ENCODE peak calls at places on chromosomes 16 and 17, in nine cellular contexts. One of them, this sample, is unnamed.

GRCh38 chr17:37710344-37710886 is 34.4 kb downstream of the HNF1B start:
- DNase-seq in fibroblast of mammary gland: peak
- DNase-seq in transverse colon: peak
- DNase-seq in Karpas-422: no peak
- DNase-seq in GM12891: no peak
- DNase-seq in cardiac fibroblast: peak
- DNase-seq in fibroblast of the aortic adventitia: peak
- DNase-seq in 8988T: no peak
- DNase-seq in psoas muscle: no peak
- DNase-seq in this sample: no peak

GRCh38 chr16:28984619-28985135 is at the start of gene LAT:
- DNase-seq in fibroblast of mammary gland: peak
- DNase-seq in transverse colon: peak
- DNase-seq in Karpas-422: peak
- DNase-seq in GM12891: no peak
- DNase-seq in cardiac fibroblast: no peak
- DNase-seq in fibroblast of the aortic adventitia: no peak
- DNase-seq in 8988T: no peak
- DNase-seq in psoas muscle: peak
- DNase-seq in this sample: peak

GRCh38 chr16:19886061-19886792 is 1.6 kb upstream of the GPRC5B start:
- DNase-seq in fibroblast of mammary gland: peak
- DNase-seq in transverse colon: peak
- DNase-seq in Karpas-422: peak
- DNase-seq in GM12891: peak
- DNase-seq in cardiac fibroblast: peak
- DNase-seq in fibroblast of the aortic adventitia: peak
- DNase-seq in 8988T: no peak
- DNase-seq in psoas muscle: peak
- DNase-seq in this sample: peak

GRCh38 chr16:2335286-2335895 is 5.1 kb downstream of the ABCA3 start:
- DNase-seq in fibroblast of mammary gland: no peak
- DNase-seq in transverse colon: no peak
- DNase-seq in Karpas-422: no peak
- DNase-seq in GM12891: no peak
- DNase-seq in cardiac fibroblast: no peak
- DNase-seq in fibroblast of the aortic adventitia: no peak
- DNase-seq in 8988T: no peak
- DNase-seq in psoas muscle: no peak
- DNase-seq in this sample: no peak

GRCh38 chr16:81900456-81900855 is 110.8 kb downstream of the SDR42E1 start:
- DNase-seq in fibroblast of mammary gland: no peak
- DNase-seq in transverse colon: no peak
- DNase-seq in Karpas-422: no peak
- DNase-seq in GM12891: no peak
- DNase-seq in cardiac fibroblast: no peak
- DNase-seq in fibroblast of the aortic adventitia: no peak
- DNase-seq in 8988T: no peak
- DNase-seq in psoas muscle: no peak
- DNase-seq in this sample: no peak

GRCh38 chr17:47305302-47305923 is 18.3 kb upstream of the EFCAB13 start:
- DNase-seq in fibroblast of mammary gland: peak
- DNase-seq in transverse colon: no peak
- DNase-seq in Karpas-422: no peak
- DNase-seq in GM12891: no peak
- DNase-seq in cardiac fibroblast: peak
- DNase-seq in fibroblast of the aortic adventitia: peak
- DNase-seq in 8988T: peak
- DNase-seq in psoas muscle: no peak
- DNase-seq in this sample: no peak

GRCh38 chr16:397135-397661 is at the start of gene NME4:
- DNase-seq in fibroblast of mammary gland: no peak
- DNase-seq in transverse colon: peak
- DNase-seq in Karpas-422: peak
- DNase-seq in GM12891: peak
- DNase-seq in cardiac fibroblast: peak
- DNase-seq in fibroblast of the aortic adventitia: no peak
- DNase-seq in 8988T: peak
- DNase-seq in psoas muscle: no peak
- DNase-seq in this sample: peak

GRCh38 chr17:29176500-29177351 is 3.5 kb downstream of the MYO18A start:
- DNase-seq in fibroblast of mammary gland: peak
- DNase-seq in transverse colon: peak
- DNase-seq in Karpas-422: peak
- DNase-seq in GM12891: peak
- DNase-seq in cardiac fibroblast: peak
- DNase-seq in fibroblast of the aortic adventitia: peak
- DNase-seq in 8988T: peak
- DNase-seq in psoas muscle: peak
- DNase-seq in this sample: peak

GRCh38 chr17:64354824-64355535 is 35.7 kb downstream of the PECAM1 start:
- DNase-seq in fibroblast of mammary gland: peak
- DNase-seq in transverse colon: no peak
- DNase-seq in Karpas-422: no peak
- DNase-seq in GM12891: no peak
- DNase-seq in cardiac fibroblast: peak
- DNase-seq in fibroblast of the aortic adventitia: peak
- DNase-seq in 8988T: no peak
- DNase-seq in psoas muscle: no peak
- DNase-seq in this sample: no peak

GRCh38 chr17:81403671-81404534 is 8.6 kb downstream of the BAHCC1 start:
- DNase-seq in fibroblast of mammary gland: no peak
- DNase-seq in transverse colon: no peak
- DNase-seq in Karpas-422: no peak
- DNase-seq in GM12891: no peak
- DNase-seq in cardiac fibroblast: peak
- DNase-seq in fibroblast of the aortic adventitia: peak
- DNase-seq in 8988T: no peak
- DNase-seq in psoas muscle: peak
- DNase-seq in this sample: no peak

GRCh38 chr17:63987616-63988478 is 10.3 kb upstream of the PRR29 start:
- DNase-seq in fibroblast of mammary gland: no peak
- DNase-seq in transverse colon: no peak
- DNase-seq in Karpas-422: peak
- DNase-seq in GM12891: no peak
- DNase-seq in cardiac fibroblast: no peak
- DNase-seq in fibroblast of the aortic adventitia: no peak
- DNase-seq in 8988T: no peak
- DNase-seq in psoas muscle: no peak
- DNase-seq in this sample: peak

GRCh38 chr16:2095315-2095853 is 40.3 kb downstream of the PKD1 start:
- DNase-seq in fibroblast of mammary gland: peak
- DNase-seq in transverse colon: no peak
- DNase-seq in Karpas-422: no peak
- DNase-seq in GM12891: no peak
- DNase-seq in cardiac fibroblast: peak
- DNase-seq in fibroblast of the aortic adventitia: no peak
- DNase-seq in 8988T: no peak
- DNase-seq in psoas muscle: no peak
- DNase-seq in this sample: no peak

GRCh38 chr16:15607700-15608396 is 35.1 kb downstream of the MARF1 start:
- DNase-seq in fibroblast of mammary gland: peak
- DNase-seq in transverse colon: no peak
- DNase-seq in Karpas-422: no peak
- DNase-seq in GM12891: no peak
- DNase-seq in cardiac fibroblast: peak
- DNase-seq in fibroblast of the aortic adventitia: peak
- DNase-seq in 8988T: no peak
- DNase-seq in psoas muscle: peak
- DNase-seq in this sample: peak

GRCh38 chr16:10862432-10862831 is 14.6 kb upstream of the CIITA start:
- DNase-seq in fibroblast of mammary gland: peak
- DNase-seq in transverse colon: no peak
- DNase-seq in Karpas-422: peak
- DNase-seq in GM12891: no peak
- DNase-seq in cardiac fibroblast: peak
- DNase-seq in fibroblast of the aortic adventitia: peak
- DNase-seq in 8988T: no peak
- DNase-seq in psoas muscle: no peak
- DNase-seq in this sample: no peak

GRCh38 chr17:77366558-77367245 is 225.9 kb downstream of the SEC14L1 start:
- DNase-seq in fibroblast of mammary gland: no peak
- DNase-seq in transverse colon: peak
- DNase-seq in Karpas-422: no peak
- DNase-seq in GM12891: no peak
- DNase-seq in cardiac fibroblast: peak
- DNase-seq in fibroblast of the aortic adventitia: peak
- DNase-seq in 8988T: no peak
- DNase-seq in psoas muscle: peak
- DNase-seq in this sample: peak

This sample was measured in spleen.